ENCODE peak calls at places on chromosomes 12 and 14, in eight cellular contexts. W, E, X, C, L, P, I and S are unnamed samples.

GRCh38 chr14:94180655-94181271 is 6.6 kb downstream of the PPP4R4 start:
- DNase-seq in P (no peak), W (peak), L (no peak), E (peak), I (no peak), C (peak), X (no peak), S (peak)

GRCh38 chr12:3580071-3580749 is 89.2 kb downstream of the PRMT8 start:
- DNase-seq in C (no peak), L (no peak), X (no peak), I (no peak), E (no peak), W (no peak), P (no peak), S (no peak)

GRCh38 chr12:89454080-89454848 is 70.3 kb downstream of the GALNT4 start:
- DNase-seq in C (no peak), W (no peak), X (no peak), I (no peak), E (no peak), L (no peak), P (no peak), S (no peak)

GRCh38 chr14:95519699-95520098 is 3.2 kb upstream of the SYNE3 start:
- DNase-seq in C (no peak), I (peak), L (peak), X (peak), W (peak), P (peak), E (no peak), S (peak)

GRCh38 chr14:65804752-65805473 is 392.4 kb downstream of the FUT8 start:
- DNase-seq in I (no peak), C (no peak), L (no peak), X (no peak), W (no peak), P (no peak), E (no peak), S (peak)

GRCh38 chr12:34400986-34401658 is 378.8 kb downstream of the ALG10 start:
- DNase-seq in P (no peak), X (no peak), E (peak), L (no peak), W (no peak), I (no peak), C (no peak), S (no peak)

GRCh38 chr12:32024884-32025599 is 65.8 kb downstream of the RESF1 start:
- DNase-seq in E (no peak), W (no peak), C (no peak), L (no peak), P (no peak), X (no peak), I (no peak), S (no peak)

GRCh38 chr14:65566820-65567522 is 154.4 kb downstream of the FUT8 start:
- DNase-seq in L (no peak), C (no peak), W (no peak), P (no peak), X (no peak), I (no peak), E (no peak), S (peak)

GRCh38 chr12:12202747-12203146 is 64.1 kb downstream of the LRP6 start:
- DNase-seq in L (no peak), C (no peak), P (no peak), W (no peak), I (no peak), X (no peak), E (no peak), S (no peak)

GRCh38 chr12:100437038-100437841 is 36.4 kb upstream of the NR1H4 start:
- DNase-seq in X (no peak), L (no peak), I (no peak), W (no peak), E (no peak), C (no peak), P (no peak), S (no peak)

GRCh38 chr14:92135269-92135668 is 13.5 kb downstream of the CPSF2 start:
- DNase-seq in C (peak), E (no peak), L (no peak), W (peak), P (no peak), I (no peak), X (no peak), S (no peak)

GRCh38 chr14:99079061-99079727 is 192.8 kb downstream of the BCL11B start:
- DNase-seq in E (no peak), L (no peak), P (no peak), C (no peak), I (no peak), W (no peak), X (no peak), S (no peak)

GRCh38 chr14:28344381-28344780 is 422.2 kb upstream of the FOXG1 start:
- DNase-seq in X (no peak), I (no peak), P (no peak), L (no peak), E (no peak), W (no peak), C (no peak), S (no peak)

GRCh38 chr12:52180971-52181628 is 10.7 kb downstream of the KRT80 start:
- DNase-seq in I (no peak), P (no peak), C (no peak), L (no peak), W (no peak), X (no peak), E (no peak), S (no peak)

GRCh38 chr12:66004922-66005703 is 125.4 kb downstream of the LLPH start:
- DNase-seq in I (no peak), X (no peak), W (no peak), L (no peak), E (no peak), C (no peak), P (no peak), S (no peak)

GRCh38 chr14:52827426-52827825 is 36.0 kb upstream of the GNPNAT1 start:
- DNase-seq in C (no peak), X (no peak), P (no peak), L (no peak), E (no peak), I (no peak), W (no peak), S (no peak)

GRCh38 chr14:42110167-42110566 is 503.5 kb downstream of the LRFN5 start:
- DNase-seq in X (no peak), C (peak), W (peak), E (no peak), L (no peak), P (peak), I (no peak), S (no peak)

GRCh38 chr12:3777206-3777809 is 24.4 kb upstream of the CRACR2A start:
- DNase-seq in P (no peak), E (peak), X (no peak), I (no peak), W (peak), C (peak), L (no peak), S (no peak)

GRCh38 chr12:77124767-77125166 is 59.4 kb upstream of the E2F7 start:
- DNase-seq in I (no peak), P (no peak), L (no peak), X (no peak), W (peak), C (no peak), E (no peak), S (peak)

GRCh38 chr12:19431407-19432308 is 7.6 kb upstream of the AEBP2 start:
- DNase-seq in W (peak), E (no peak), X (no peak), C (no peak), L (no peak), P (peak), I (peak), S (peak)

GRCh38 chr14:100107236-100107635 is 42.0 kb downstream of the EVL start:
- DNase-seq in C (no peak), P (no peak), E (no peak), I (no peak), L (no peak), W (no peak), X (no peak), S (no peak)

GRCh38 chr12:118375348-118375747 is 1.0 kb upstream of the SUDS3 start:
- DNase-seq in I (no peak), X (no peak), E (no peak), W (no peak), L (no peak), P (no peak), C (no peak), S (no peak)

GRCh38 chr14:32256606-32257005 is 53.5 kb upstream of the RNU6-8 start:
- DNase-seq in C (no peak), L (no peak), I (no peak), P (peak), W (peak), X (no peak), E (no peak), S (no peak)

GRCh38 chr14:79581912-79582576 is 629.3 kb downstream of the DIO2 start:
- DNase-seq in E (no peak), C (no peak), P (no peak), X (no peak), L (no peak), I (no peak), W (no peak), S (no peak)

GRCh38 chr12:57241556-57242310 is 9.3 kb downstream of the STAC3 start:
- DNase-seq in E (peak), L (no peak), I (no peak), X (no peak), W (no peak), C (no peak), P (no peak), S (no peak)

GRCh38 chr12:125300249-125300648 is 235.0 kb downstream of the AACS start:
- DNase-seq in E (no peak), X (no peak), C (no peak), L (no peak), I (no peak), P (no peak), W (no peak), S (no peak)

GRCh38 chr12:1801285-1801975 is 18.9 kb upstream of the LRTM2 start:
- DNase-seq in X (no peak), L (no peak), P (no peak), I (no peak), C (no peak), E (peak), W (no peak), S (no peak)